ENCODE peak calls at places on chromosomes 16 and 17, in four cellular contexts. K is HepG2, U is K562, N is H1. A is an unnamed sample. For H4K20me1, the result is how much of the 10 kb centered on the place peaks cover.

GRCh38 chr17:38733315-38734234 is 3.4 kb downstream of the CISD3 start:
- DNase-seq in K (peak), U (peak), N (no peak), A (peak)

GRCh38 chr17:58324409-58325288 is 3.9 kb downstream of the TSPOAP1 start:
- DNase-seq in K (no peak), U (no peak), N (peak), A (no peak)

GRCh38 chr16:79656537-79657115 is 56.1 kb upstream of the MAF start:
- DNase-seq in K (no peak), U (no peak), N (no peak), A (no peak)

GRCh38 chr16:55672471-55672870 is 16.7 kb downstream of the SLC6A2 start:
- DNase-seq in K (no peak), U (no peak), N (no peak), A (no peak)

GRCh38 chr16:10578474-10579316 is 1.7 kb downstream of the EMP2 start:
- DNase-seq in K (peak), U (no peak), N (no peak), A (no peak)

GRCh38 chr17:21549107-21549687 is 143.1 kb upstream of the KCNJ18 start:
- DNase-seq in K (no peak), U (no peak), N (no peak), A (no peak)

GRCh38 chr16:73197598-73197997 is 149.7 kb upstream of the ZFHX3 start:
- DNase-seq in K (no peak), U (no peak), N (no peak), A (no peak)

GRCh38 chr16:50602531-50603205 is 54.5 kb downstream of the NKD1 start:
- DNase-seq in K (no peak), U (no peak), N (no peak), A (no peak)

GRCh38 chr16:52953215-52953614 is 99.5 kb downstream of the CHD9NB start:
- DNase-seq in K (no peak), U (no peak), N (no peak), A (no peak)

DNA sequence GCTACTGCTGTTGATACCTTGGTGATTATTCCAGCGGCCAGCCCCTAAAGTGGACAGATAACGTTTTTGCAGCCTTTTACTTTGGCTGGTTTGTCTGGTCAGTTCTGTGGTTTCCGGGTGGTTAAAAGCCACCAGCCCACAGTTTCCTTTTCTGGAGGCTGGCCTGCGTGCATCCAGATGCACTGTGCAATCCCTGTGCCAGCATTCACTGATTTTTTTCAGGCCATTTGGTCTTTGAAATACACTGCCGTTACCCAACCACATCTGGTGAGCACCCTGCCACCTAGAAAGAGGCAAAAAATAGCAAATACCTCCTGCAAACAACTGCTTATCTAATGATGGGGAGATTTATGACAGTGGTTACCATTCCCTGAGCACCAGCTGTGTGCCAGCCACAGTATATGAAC is 797 bp downstream of the NUDT7 start:
- DNase-seq in K (no peak), U (peak), N (no peak), A (no peak)
- TF ChIP-seq FOSL1 in K (no peak), U (no peak), N (no peak), A (no peak)

GRCh38 chr16:35795361-35796029 is 2336.1 kb downstream of the TP53TG3F start:
- DNase-seq in K (no peak), U (peak), N (no peak), A (no peak)
- H3K4me2 ChIP-seq in K (no peak), U (no peak), N (no peak), A (no peak)

GRCh38 chr16:71930013-71930563 is 34.8 kb downstream of the IST1 start:
- DNase-seq in K (no peak), U (no peak), N (no peak), A (no peak)
- H4K20me1 ChIP-seq in K (under half), U (under half), N (under half), A (under half)

DNA sequence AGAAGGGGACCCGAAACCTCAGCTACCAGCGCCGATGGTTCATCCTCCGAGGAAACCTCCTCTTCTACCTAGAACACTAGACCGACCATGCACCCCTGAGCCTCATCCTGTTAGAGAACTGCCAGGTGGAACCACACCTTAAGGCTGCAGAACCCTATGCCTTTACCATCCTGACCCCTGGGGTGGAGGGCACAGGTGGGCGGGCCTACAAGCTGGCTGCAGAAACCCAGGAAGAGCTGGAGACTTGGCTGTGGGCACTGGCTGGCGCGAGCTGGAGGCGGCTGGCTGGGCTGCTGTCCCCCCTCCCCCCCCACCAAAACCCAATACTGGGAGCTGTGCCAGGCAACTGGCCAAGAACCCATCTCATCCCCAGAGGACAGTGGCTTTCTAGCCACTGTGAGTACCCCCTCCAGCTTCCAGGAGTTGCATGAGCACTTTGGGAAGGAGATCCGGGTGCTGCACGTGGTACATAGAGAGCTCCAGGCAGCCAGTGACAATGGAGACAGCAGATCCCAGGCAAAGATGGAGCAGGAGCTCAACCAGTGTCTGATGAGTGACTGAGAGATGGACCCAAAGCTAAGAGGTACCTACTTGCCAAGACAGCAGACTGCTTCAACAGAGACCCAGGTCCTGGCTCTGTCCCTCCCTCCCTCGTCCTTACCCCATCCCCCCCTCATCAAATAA is 1.4 kb upstream of the CD2BP2 start:
- DNase-seq in K (no peak), U (no peak), N (no peak), A (no peak)
- TF ChIP-seq FOSL1 in K (no peak), U (no peak), N (no peak), A (no peak)

GRCh38 chr17:81347437-81347836 is 47.8 kb upstream of the BAHCC1 start:
- DNase-seq in K (no peak), U (no peak), N (no peak), A (no peak)
- H3K4me2 ChIP-seq in K (peak), U (no peak), N (peak), A (peak)

GRCh38 chr17:80804466-80804865 is 187.2 kb upstream of the CHMP6 start:
- DNase-seq in K (no peak), U (no peak), N (no peak), A (no peak)

GRCh38 chr17:80800775-80801391 is 190.8 kb upstream of the CHMP6 start:
- DNase-seq in K (no peak), U (no peak), N (no peak), A (no peak)

GRCh38 chr17:80803451-80804428 is 187.9 kb upstream of the CHMP6 start:
- DNase-seq in K (no peak), U (no peak), N (no peak), A (no peak)

GRCh38 chr17:80805032-80805751 is 186.4 kb upstream of the CHMP6 start:
- DNase-seq in K (no peak), U (no peak), N (no peak), A (no peak)

DNA sequence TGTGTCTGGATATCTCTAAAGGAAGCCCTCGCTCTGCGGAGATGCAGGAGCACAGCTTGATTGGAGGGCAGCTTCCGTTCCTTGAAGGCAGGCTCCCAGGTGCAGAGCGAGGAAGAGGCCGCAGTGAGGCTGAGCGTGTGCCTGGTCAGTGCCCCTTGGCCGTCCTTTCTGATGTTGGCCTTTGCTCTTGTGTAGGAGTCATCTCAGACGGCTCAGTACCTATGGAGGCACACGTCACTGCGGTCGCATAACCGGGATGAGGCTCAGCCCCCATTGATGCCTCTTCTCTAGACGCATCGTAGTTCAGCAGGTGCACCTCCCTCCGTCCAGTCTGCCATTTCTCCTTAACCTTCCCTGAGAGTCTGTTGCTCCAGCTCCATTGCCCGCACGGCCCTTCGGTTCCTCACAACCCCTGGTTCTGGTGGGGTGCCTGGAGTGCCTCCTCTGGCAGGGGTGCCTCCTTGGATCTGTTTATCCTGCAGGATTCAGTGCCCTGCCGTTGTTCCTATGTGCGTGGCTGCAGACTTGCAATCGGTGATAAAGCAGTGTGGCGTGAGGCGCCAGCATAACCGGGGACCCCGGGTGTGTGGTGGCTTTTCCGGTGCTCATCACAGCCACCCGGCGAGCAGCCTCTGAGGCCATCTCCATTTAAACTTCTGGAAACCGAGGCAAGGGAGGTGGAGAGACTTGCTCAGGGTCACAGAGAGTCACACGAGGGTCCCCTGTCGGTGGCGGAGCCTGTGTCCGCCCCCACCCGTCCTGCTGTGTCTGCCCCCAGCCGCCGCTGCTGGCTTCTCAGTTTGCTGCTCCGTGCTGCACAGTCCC is 188.8 kb upstream of the CHMP6 start:
- DNase-seq in K (no peak), U (no peak), N (no peak), A (no peak)
- H4K20me1 ChIP-seq in K (under half), U (under half), N (under half), A (under half)

A was measured in HCT116.